ENCODE peak calls at places on chromosomes 6 and 20, in ten cellular contexts. C, P, I, E, Y, K, L, X, T and V are unnamed samples.

GRCh38 chr6:37396571-37397185 is 36.3 kb upstream of the CMTR1 start:
- DNase-seq in L (peak), P (no peak), T (no peak), K (no peak), C (no peak), Y (no peak), E (no peak), X (no peak), I (no peak), V (no peak)

GRCh38 chr20:47432251-47433210 is 69.2 kb upstream of the NCOA3 start:
- DNase-seq in K (peak), E (peak), T (no peak), P (no peak), Y (no peak), I (no peak), L (peak), C (no peak), X (no peak), V (no peak)

GRCh38 chr6:168956884-168957730 is 296.5 kb downstream of the THBS2 start:
- DNase-seq in L (peak), T (peak), K (peak), I (peak), E (peak), C (peak), X (peak), Y (peak), P (peak), V (peak)

GRCh38 chr20:9400371-9401025 is 113.9 kb upstream of the LAMP5 start:
- DNase-seq in C (no peak), L (peak), X (no peak), I (no peak), E (no peak), T (no peak), Y (no peak), K (no peak), P (no peak), V (no peak)

GRCh38 chr6:105831321-105831720 is 254.8 kb upstream of the PRDM1 start:
- DNase-seq in L (no peak), P (no peak), C (no peak), I (no peak), E (no peak), X (no peak), T (no peak), K (no peak), Y (no peak), V (no peak)

GRCh38 chr20:19992996-19993908 is 23.9 kb upstream of the NAA20 start:
- DNase-seq in X (no peak), K (peak), P (peak), C (peak), L (peak), E (peak), I (no peak), T (no peak), Y (no peak), V (no peak)

GRCh38 chr20:4667371-4667773 is 54.3 kb upstream of the PRND start:
- DNase-seq in T (no peak), K (peak), X (peak), L (peak), P (no peak), E (no peak), Y (no peak), I (no peak), C (no peak), V (no peak)

GRCh38 chr20:40900816-40901215 is 127.8 kb upstream of the TOP1 start:
- DNase-seq in K (no peak), I (no peak), E (no peak), T (no peak), C (no peak), L (no peak), X (no peak), Y (no peak), P (no peak), V (no peak)

GRCh38 chr6:14216931-14217684 is 99.5 kb downstream of the CD83 start:
- DNase-seq in I (no peak), K (no peak), C (no peak), P (peak), Y (no peak), E (no peak), L (peak), X (no peak), T (no peak), V (no peak)

GRCh38 chr20:62069741-62070216 is 4.1 kb upstream of the TAF4 start:
- DNase-seq in I (no peak), L (peak), C (no peak), E (peak), Y (no peak), P (peak), T (no peak), K (no peak), X (no peak), V (peak)

GRCh38 chr6:170101281-170102035 is 189.4 kb downstream of the DLL1 start:
- DNase-seq in T (peak), X (no peak), P (no peak), Y (no peak), E (no peak), K (no peak), I (no peak), L (no peak), C (no peak), V (no peak)

GRCh38 chr6:28248916-28249315 is 3.2 kb downstream of the ZKSCAN4 start:
- DNase-seq in K (no peak), T (no peak), I (no peak), Y (no peak), L (no peak), P (no peak), X (no peak), E (no peak), C (no peak), V (no peak)

GRCh38 chr6:28252507-28252975 is 472 bp upstream of the ZKSCAN4 start:
- DNase-seq in I (no peak), L (no peak), E (no peak), Y (no peak), T (no peak), X (peak), K (no peak), C (no peak), P (no peak), V (no peak)

GRCh38 chr6:28251648-28252506 is at the start of gene ZKSCAN4:
- DNase-seq in T (peak), C (peak), X (peak), K (peak), L (peak), I (peak), E (peak), P (peak), Y (peak), V (peak)

GRCh38 chr6:28254340-28254618 is 2.2 kb upstream of the ZKSCAN4 start:
- DNase-seq in Y (no peak), C (no peak), P (no peak), I (no peak), E (no peak), T (no peak), X (no peak), K (no peak), L (no peak), V (no peak)

DNA sequence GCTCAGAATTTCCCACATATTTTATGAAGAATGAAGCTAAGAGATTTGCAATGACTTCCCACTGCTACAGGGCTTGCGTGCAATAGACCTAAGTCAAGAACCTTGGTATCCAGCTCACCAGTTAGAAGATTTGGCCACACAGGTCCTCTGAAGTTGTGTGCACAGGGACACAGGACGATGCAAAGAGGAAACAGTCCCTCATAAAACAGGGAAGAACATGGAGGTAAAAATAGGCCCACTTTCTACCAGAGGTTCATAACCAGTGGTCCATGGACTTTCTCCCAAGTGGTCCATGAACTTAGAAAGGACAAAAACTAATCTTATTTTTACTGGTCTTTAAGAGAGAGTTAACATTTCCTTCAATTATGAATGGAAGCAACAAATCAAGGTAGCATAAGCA is 1.3 kb downstream of the ZKSCAN4 start:
- DNase-seq in E (no peak), I (no peak), X (no peak), C (no peak), K (no peak), T (no peak), L (no peak), P (no peak), Y (no peak), V (no peak)
- H3K4me3 ChIP-seq in E (no peak), I (no peak), X (no peak), C (peak), K (no peak), T (peak), L (peak), P (peak), Y (peak), V (peak)

GRCh38 chr6:1614767-1615650 is 5.3 kb downstream of the FOXC1 start:
- DNase-seq in T (no peak), Y (no peak), X (no peak), L (no peak), P (no peak), K (no peak), C (no peak), I (no peak), E (no peak), V (no peak)
- H3K4me3 ChIP-seq in T (peak), Y (peak), X (no peak), L (no peak), P (no peak), K (no peak), C (peak), I (no peak), E (peak), V (peak)

GRCh38 chr6:161292145-161292544 is 18.3 kb upstream of the AGPAT4 start:
- DNase-seq in P (no peak), C (no peak), I (no peak), L (no peak), K (no peak), T (no peak), X (no peak), Y (no peak), E (no peak), V (no peak)
- H3K4me3 ChIP-seq in P (no peak), C (no peak), I (no peak), L (no peak), K (no peak), T (no peak), X (no peak), Y (no peak), E (no peak), V (no peak)

GRCh38 chr20:63743210-63743970 is 3.8 kb downstream of the SLC2A4RG start:
- DNase-seq in T (no peak), E (no peak), K (no peak), I (no peak), L (no peak), X (no peak), Y (no peak), P (no peak), C (no peak), V (no peak)

GRCh38 chr20:63741354-63741675 is 1.7 kb downstream of the SLC2A4RG start:
- DNase-seq in L (no peak), K (no peak), T (no peak), E (no peak), P (no peak), I (no peak), C (no peak), X (no peak), Y (no peak), V (no peak)

GRCh38 chr20:63742381-63743024 is 2.9 kb downstream of the SLC2A4RG start:
- DNase-seq in L (no peak), E (no peak), K (no peak), T (no peak), C (no peak), P (no peak), X (no peak), I (no peak), Y (no peak), V (no peak)

GRCh38 chr20:63740501-63741353 is 1.2 kb downstream of the SLC2A4RG start:
- DNase-seq in C (peak), K (peak), E (peak), I (peak), X (peak), P (peak), L (peak), Y (peak), T (peak), V (peak)

GRCh38 chr20:63741676-63742380 is 2.3 kb downstream of the SLC2A4RG start:
- DNase-seq in L (no peak), E (no peak), P (no peak), K (no peak), T (no peak), C (no peak), I (no peak), Y (no peak), X (no peak), V (no peak)
- H3K4me3 ChIP-seq in L (peak), E (no peak), P (peak), K (peak), T (peak), C (peak), I (no peak), Y (peak), X (no peak), V (peak)

GRCh38 chr6:68038815-68039408 is 596.2 kb upstream of the ADGRB3 start:
- DNase-seq in P (no peak), K (no peak), E (no peak), Y (no peak), X (no peak), C (no peak), I (no peak), T (no peak), L (no peak), V (no peak)
- H3K4me3 ChIP-seq in P (no peak), K (no peak), E (no peak), Y (no peak), X (no peak), C (no peak), I (no peak), T (no peak), L (no peak), V (no peak)